ENCODE peak calls at places on chromosomes 6 and 20, in four cellular contexts. B, Q, N and D are unnamed samples.

GRCh38 chr6:12751694-12752304 is 35.2 kb downstream of the PHACTR1 start:
- DNase-seq in B (peak; percentile 52), Q (no peak), N (peak; percentile 35), D (peak; percentile 59)

GRCh38 chr6:45920819-45921511 is 94.7 kb downstream of the CLIC5 start:
- DNase-seq in B (no peak), Q (peak; percentile 26), N (no peak), D (no peak)

GRCh38 chr20:59912609-59913008 is 20.8 kb downstream of the SYCP2 start:
- DNase-seq in B (peak; percentile 4), Q (no peak), N (no peak), D (no peak)

GRCh38 chr6:76706566-76706965 is 634.1 kb upstream of the IMPG1 start:
- DNase-seq in B (no peak), Q (no peak), N (no peak), D (no peak)

GRCh38 chr6:155946860-155947259 is 491.2 kb upstream of the NOX3 start:
- DNase-seq in B (no peak), Q (no peak), N (no peak), D (no peak)

GRCh38 chr6:110415297-110415916 is at the start of gene DDO:
- DNase-seq in B (no peak), Q (no peak), N (peak; percentile 86), D (no peak)

GRCh38 chr6:154370545-154370944 is 13.9 kb upstream of the IPCEF1 start:
- DNase-seq in B (peak; percentile 41), Q (no peak), N (peak; percentile 25), D (peak; percentile 61)

GRCh38 chr6:75618437-75618836 is 16.8 kb downstream of the SENP6 start:
- DNase-seq in B (no peak), Q (no peak), N (no peak), D (no peak)

GRCh38 chr20:1904160-1904559 is 9.0 kb downstream of the SIRPA start:
- DNase-seq in B (no peak), Q (no peak), N (no peak), D (no peak)

GRCh38 chr6:91376686-91377085 is 789.8 kb upstream of the MAP3K7 start:
- DNase-seq in B (no peak), Q (no peak), N (no peak), D (no peak)

GRCh38 chr6:142679907-142680306 is 265.1 kb downstream of the HIVEP2 start:
- DNase-seq in B (no peak), Q (no peak), N (no peak), D (no peak)

DNA sequence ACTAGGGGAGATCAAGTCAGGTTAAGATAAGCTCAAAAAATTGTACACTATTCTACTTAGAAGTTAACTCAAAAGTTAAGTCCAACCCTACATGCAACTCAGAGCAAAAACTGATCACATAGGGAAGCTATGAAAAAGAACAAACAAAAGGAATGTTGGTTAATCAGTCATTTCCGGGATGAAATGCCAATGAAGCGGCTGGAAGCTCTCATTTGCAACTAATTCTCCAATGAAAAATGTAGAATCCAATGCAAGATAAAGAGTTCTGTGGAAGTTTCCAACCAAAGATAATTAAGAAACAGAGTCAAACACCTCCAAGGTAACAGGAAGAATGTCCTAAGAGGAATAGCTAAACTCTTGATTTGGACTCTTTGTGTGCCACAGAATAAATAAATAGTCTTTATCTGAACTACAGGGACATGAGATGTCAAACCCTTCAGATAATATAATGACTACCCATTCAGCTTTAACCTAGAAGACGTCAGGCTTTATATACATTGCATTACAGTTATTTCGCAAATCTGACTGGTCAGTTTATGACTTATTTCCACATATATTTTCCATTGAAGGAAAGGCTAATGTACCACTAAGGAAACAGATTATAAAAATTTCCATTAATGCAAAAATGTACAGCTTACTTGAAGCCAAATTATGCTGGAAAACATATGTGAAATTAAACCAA is 48.0 kb upstream of the DST start:
- DNase-seq in B (no peak), Q (no peak), N (peak; percentile 76), D (no peak)
- TF ChIP-seq BHLHE40 in B (no peak), Q (no peak), N (no peak), D (no peak)

GRCh38 chr20:33685328-33686007 is 717 bp downstream of the E2F1 start:
- DNase-seq in B (peak; percentile 87), Q (peak; percentile 62), N (peak; percentile 71), D (peak; percentile 52)
- TF ChIP-seq FOXK2 in B (no peak), Q (no peak), N (no peak), D (no peak)

GRCh38 chr20:11772226-11772730 is 145.4 kb upstream of the BTBD3 start:
- DNase-seq in B (no peak), Q (no peak), N (no peak), D (no peak)

GRCh38 chr20:11777861-11778570 is 139.7 kb upstream of the BTBD3 start:
- DNase-seq in B (no peak), Q (no peak), N (no peak), D (no peak)

GRCh38 chr20:11780765-11781369 is 136.8 kb upstream of the BTBD3 start:
- DNase-seq in B (no peak), Q (no peak), N (no peak), D (no peak)

GRCh38 chr20:11777387-11777786 is 140.3 kb upstream of the BTBD3 start:
- DNase-seq in B (no peak), Q (no peak), N (no peak), D (no peak)

DNA sequence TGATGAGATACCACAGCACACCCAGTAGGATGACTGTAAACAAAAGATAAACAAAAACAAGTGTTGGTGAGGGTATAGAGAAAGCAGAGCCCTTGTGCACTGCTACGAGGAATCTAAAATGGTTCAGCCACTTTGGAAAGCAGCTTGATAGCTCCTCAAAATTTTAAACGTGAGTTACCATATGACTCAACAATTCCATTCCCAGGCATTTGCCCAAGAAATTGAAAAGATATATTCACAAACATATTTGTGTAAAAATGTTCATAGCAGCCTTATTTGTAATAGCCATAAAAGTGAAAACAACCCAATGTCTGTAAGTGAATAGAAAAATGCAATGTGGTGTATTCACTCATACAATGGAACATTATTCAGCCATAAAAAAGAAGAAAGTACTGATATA is 141.0 kb upstream of the BTBD3 start:
- DNase-seq in B (no peak), Q (no peak), N (no peak), D (no peak)
- TF ChIP-seq BHLHE40 in B (no peak), Q (no peak), N (no peak), D (no peak)

DNA sequence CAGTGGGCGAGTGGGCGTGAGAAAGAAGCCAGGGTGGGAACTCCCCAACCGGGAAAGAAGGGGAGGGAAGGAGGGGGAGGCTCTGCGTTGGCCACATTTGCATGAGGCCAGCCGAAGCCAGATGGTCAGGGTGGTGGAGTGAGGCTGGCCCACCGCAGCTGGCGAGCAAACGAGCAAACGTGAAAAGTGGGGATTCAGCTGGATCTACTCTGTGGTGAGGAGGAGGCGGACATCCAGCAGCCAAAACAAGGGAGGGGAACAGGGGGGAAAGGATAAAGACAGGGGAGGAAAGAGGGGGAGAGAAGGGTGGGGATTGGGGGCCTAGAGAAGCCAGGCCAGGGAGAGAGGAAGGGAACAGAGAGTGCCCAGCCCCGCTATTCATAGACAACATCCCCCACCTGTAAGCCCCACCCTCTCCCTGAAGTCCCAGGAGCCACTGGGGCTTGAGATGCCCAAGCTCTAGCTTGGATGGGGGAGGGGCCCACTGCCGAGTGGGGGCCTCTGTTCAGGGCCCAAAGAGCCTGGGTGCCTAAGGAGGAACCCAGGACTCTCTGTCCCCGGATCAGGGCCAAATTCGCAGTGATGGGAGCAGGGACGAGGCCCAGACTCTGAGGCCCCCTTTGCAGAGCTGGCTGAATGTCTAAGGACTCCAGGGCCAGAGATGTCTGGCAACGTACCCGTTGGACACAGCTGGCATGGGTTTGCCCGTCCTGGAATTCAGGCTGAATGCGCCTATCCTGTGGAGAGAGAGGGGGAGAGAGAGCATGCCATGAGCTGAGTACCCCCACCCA is 45.1 kb downstream of the CPNE5 start:
- DNase-seq in B (no peak), Q (no peak), N (no peak), D (no peak)
- TF ChIP-seq FOXK2 in B (no peak), Q (no peak), N (no peak), D (no peak)

DNA sequence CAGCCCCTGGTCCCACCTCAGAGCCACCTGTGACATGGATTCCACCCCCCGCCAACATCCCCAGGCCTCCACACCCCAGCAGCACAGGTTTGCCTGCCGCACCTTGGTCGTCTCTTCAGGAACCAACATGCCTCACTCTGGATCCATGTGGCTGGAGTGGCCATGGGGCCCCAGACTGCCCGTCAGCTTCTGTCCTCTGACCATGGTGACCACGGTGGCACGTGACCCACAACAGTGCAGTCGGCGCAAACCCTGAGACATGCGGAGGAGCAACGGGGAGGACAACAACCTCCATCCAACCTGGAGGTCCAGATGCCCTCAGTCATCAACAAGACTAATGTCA is 85.6 kb downstream of the ANKRD60 start:
- DNase-seq in B (no peak), Q (no peak), N (no peak), D (no peak)
- TF ChIP-seq BHLHE40 in B (no peak), Q (no peak), N (no peak), D (no peak)

GRCh38 chr6:34489229-34489805 is 23.4 kb downstream of the PACSIN1 start:
- DNase-seq in B (no peak), Q (no peak), N (no peak), D (no peak)
- TF ChIP-seq FOXK2 in B (no peak), Q (no peak), N (no peak), D (no peak)